ENCODE peak calls at places on chromosomes 3 and 15, in nine cellular contexts. O is breast epithelium, W is HepG2, N is esophagus squamous epithelium, J is ovary, Z is adrenal gland, X is stomach, U is lower leg skin, C is transverse colon. Y is an unnamed sample.

GRCh38 chr3:194270627-194271458 is 80.3 kb downstream of the CPN2 start:
- DNase-seq in O (peak), W (peak), N (no peak), J (peak), Z (peak), X (peak), U (peak), C (peak), Y (no peak)

GRCh38 chr15:97998307-97999071 is 38.0 kb downstream of the ARRDC4 start:
- DNase-seq in O (no peak), W (no peak), N (no peak), J (no peak), Z (no peak), X (no peak), U (no peak), C (no peak), Y (no peak)

GRCh38 chr3:134600685-134601502 is 49.9 kb downstream of the KY start:
- DNase-seq in O (no peak), W (peak), N (no peak), J (peak), Z (peak), X (peak), U (no peak), C (peak), Y (peak)

GRCh38 chr15:39629376-39629775 is 48.5 kb downstream of the THBS1 start:
- DNase-seq in O (no peak), W (no peak), N (no peak), J (no peak), Z (no peak), X (no peak), U (no peak), C (peak), Y (no peak)

GRCh38 chr15:67030036-67030762 is 35.2 kb upstream of the SMAD3 start:
- DNase-seq in O (no peak), W (peak), N (no peak), J (no peak), Z (no peak), X (no peak), U (no peak), C (no peak), Y (no peak)

GRCh38 chr15:67146214-67146613 is 80.8 kb downstream of the SMAD3 start:
- DNase-seq in O (no peak), W (peak), N (no peak), J (peak), Z (peak), X (peak), U (no peak), C (peak), Y (no peak)

GRCh38 chr15:21261965-21262850 is 178.1 kb downstream of the POTEB3 start:
- DNase-seq in O (peak), W (no peak), N (no peak), J (no peak), Z (no peak), X (no peak), U (peak), C (no peak), Y (no peak)

GRCh38 chr3:132222868-132223538 is 94.2 kb upstream of the ACP3 start:
- DNase-seq in O (no peak), W (no peak), N (no peak), J (no peak), Z (peak), X (no peak), U (no peak), C (no peak), Y (no peak)

GRCh38 chr3:182609575-182610156 is 183.6 kb upstream of the ATP11B start:
- DNase-seq in O (no peak), W (no peak), N (no peak), J (no peak), Z (peak), X (peak), U (no peak), C (peak), Y (no peak)

GRCh38 chr15:98111806-98112205 is 151.3 kb downstream of the ARRDC4 start:
- DNase-seq in O (no peak), W (no peak), N (no peak), J (no peak), Z (no peak), X (no peak), U (no peak), C (no peak), Y (no peak)

GRCh38 chr15:94670436-94671034 is 439.2 kb downstream of the MCTP2 start:
- DNase-seq in O (no peak), W (peak), N (no peak), J (no peak), Z (no peak), X (no peak), U (no peak), C (no peak), Y (peak)

GRCh38 chr15:85859671-85860070 is 64.9 kb upstream of the KLHL25 start:
- DNase-seq in O (no peak), W (no peak), N (no peak), J (no peak), Z (no peak), X (no peak), U (peak), C (no peak), Y (no peak)

GRCh38 chr3:160006282-160007163 is 17.9 kb downstream of the IL12A start:
- DNase-seq in O (no peak), W (peak), N (no peak), J (no peak), Z (peak), X (peak), U (peak), C (peak), Y (peak)

GRCh38 chr15:67880651-67881182 is 40.9 kb upstream of the RNU6-1 start:
- DNase-seq in O (no peak), W (peak), N (no peak), J (no peak), Z (peak), X (peak), U (peak), C (no peak), Y (no peak)

GRCh38 chr3:127829537-127829936 is 7.2 kb upstream of the MGLL start:
- DNase-seq in O (no peak), W (no peak), N (no peak), J (no peak), Z (no peak), X (no peak), U (no peak), C (no peak), Y (no peak)

GRCh38 chr3:108180214-108180613 is 42.0 kb downstream of the IFT57 start:
- DNase-seq in O (no peak), W (no peak), N (no peak), J (no peak), Z (no peak), X (no peak), U (no peak), C (no peak), Y (no peak)

GRCh38 chr3:77039606-77040553 is at the start of gene ROBO2:
- DNase-seq in O (no peak), W (no peak), N (no peak), J (peak), Z (no peak), X (no peak), U (peak), C (peak), Y (peak)

GRCh38 chr15:65906396-65906795 is 37.1 kb downstream of the RAB11A start:
- DNase-seq in O (no peak), W (no peak), N (no peak), J (no peak), Z (no peak), X (no peak), U (no peak), C (no peak), Y (no peak)

GRCh38 chr3:52204337-52205073 is 6.5 kb downstream of the ALAS1 start:
- DNase-seq in O (no peak), W (peak), N (no peak), J (no peak), Z (peak), X (peak), U (no peak), C (peak), Y (no peak)

GRCh38 chr15:57037548-57037947 is 119.1 kb downstream of the TCF12 start:
- DNase-seq in O (no peak), W (no peak), N (no peak), J (no peak), Z (no peak), X (no peak), U (no peak), C (no peak), Y (no peak)

GRCh38 chr15:67462802-67463201 is 58.1 kb upstream of the C15orf61 start:
- DNase-seq in O (no peak), W (no peak), N (no peak), J (no peak), Z (no peak), X (no peak), U (no peak), C (no peak), Y (no peak)

GRCh38 chr15:89101302-89102191 is 13.3 kb downstream of the ABHD2 start:
- DNase-seq in O (peak), W (peak), N (no peak), J (peak), Z (peak), X (peak), U (peak), C (peak), Y (peak)

GRCh38 chr3:10723991-10724390 is 92.0 kb upstream of the SLC6A11 start:
- DNase-seq in O (no peak), W (no peak), N (no peak), J (no peak), Z (no peak), X (no peak), U (no peak), C (no peak), Y (no peak)

GRCh38 chr3:125117631-125118191 is 61.9 kb upstream of the HEG1 start:
- DNase-seq in O (no peak), W (no peak), N (no peak), J (no peak), Z (peak), X (no peak), U (no peak), C (no peak), Y (no peak)

GRCh38 chr3:24305795-24306467 is 188.7 kb downstream of the THRB start:
- DNase-seq in O (no peak), W (no peak), N (no peak), J (no peak), Z (no peak), X (no peak), U (no peak), C (no peak), Y (peak)

GRCh38 chr3:38141173-38141951 is 2.9 kb downstream of the MYD88 start:
- DNase-seq in O (no peak), W (no peak), N (no peak), J (no peak), Z (no peak), X (no peak), U (peak), C (no peak), Y (no peak)

GRCh38 chr3:58607816-58608215 is 30.6 kb upstream of the FAM107A start:
- DNase-seq in O (no peak), W (no peak), N (no peak), J (no peak), Z (no peak), X (no peak), U (no peak), C (no peak), Y (no peak)

GRCh38 chr3:162994165-162994564 is 1497.6 kb downstream of the OTOL1 start:
- DNase-seq in O (no peak), W (no peak), N (no peak), J (no peak), Z (no peak), X (no peak), U (no peak), C (no peak), Y (no peak)

GRCh38 chr3:162998205-162998604 is 1501.6 kb downstream of the OTOL1 start:
- DNase-seq in O (no peak), W (no peak), N (no peak), J (no peak), Z (no peak), X (no peak), U (no peak), C (no peak), Y (no peak)

GRCh38 chr3:162996368-162996767 is 1499.8 kb downstream of the OTOL1 start:
- DNase-seq in O (no peak), W (no peak), N (no peak), J (no peak), Z (no peak), X (no peak), U (no peak), C (no peak), Y (no peak)

DNA sequence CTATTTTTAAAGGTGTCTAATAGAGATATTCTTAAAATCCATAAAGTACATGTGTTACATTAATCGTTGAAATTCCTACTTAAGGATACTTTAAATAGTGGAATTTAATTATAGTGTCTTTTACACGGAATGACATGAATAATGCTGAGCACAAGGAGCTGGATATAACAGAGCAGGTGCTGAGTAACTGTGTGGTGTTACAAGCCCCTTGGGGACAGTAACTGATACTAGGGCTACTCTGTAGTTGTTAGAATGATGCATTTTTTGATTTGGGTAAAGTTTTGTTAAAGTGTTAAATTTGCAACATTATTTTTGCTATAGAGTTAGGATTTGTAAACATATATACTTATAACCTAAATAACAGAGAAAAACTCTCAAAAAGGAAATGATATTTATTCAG is 1496.1 kb downstream of the OTOL1 start:
- DNase-seq in O (no peak), W (no peak), N (no peak), J (no peak), Z (no peak), X (no peak), U (no peak), C (no peak), Y (no peak)
- TF ChIP-seq POLR2A in O (no peak), W (no peak), N (no peak), J (no peak), Z (no peak), X (no peak), U (no peak), C (no peak), Y (no peak)

GRCh38 chr3:47475570-47476329 is at the start of gene SCAP:
- DNase-seq in O (peak), W (peak), N (peak), J (peak), Z (peak), X (peak), U (peak), C (peak), Y (peak)
- TF ChIP-seq POLR2A in O (no peak), W (peak), N (peak), J (peak), Z (peak), X (no peak), U (no peak), C (peak), Y (peak)

DNA sequence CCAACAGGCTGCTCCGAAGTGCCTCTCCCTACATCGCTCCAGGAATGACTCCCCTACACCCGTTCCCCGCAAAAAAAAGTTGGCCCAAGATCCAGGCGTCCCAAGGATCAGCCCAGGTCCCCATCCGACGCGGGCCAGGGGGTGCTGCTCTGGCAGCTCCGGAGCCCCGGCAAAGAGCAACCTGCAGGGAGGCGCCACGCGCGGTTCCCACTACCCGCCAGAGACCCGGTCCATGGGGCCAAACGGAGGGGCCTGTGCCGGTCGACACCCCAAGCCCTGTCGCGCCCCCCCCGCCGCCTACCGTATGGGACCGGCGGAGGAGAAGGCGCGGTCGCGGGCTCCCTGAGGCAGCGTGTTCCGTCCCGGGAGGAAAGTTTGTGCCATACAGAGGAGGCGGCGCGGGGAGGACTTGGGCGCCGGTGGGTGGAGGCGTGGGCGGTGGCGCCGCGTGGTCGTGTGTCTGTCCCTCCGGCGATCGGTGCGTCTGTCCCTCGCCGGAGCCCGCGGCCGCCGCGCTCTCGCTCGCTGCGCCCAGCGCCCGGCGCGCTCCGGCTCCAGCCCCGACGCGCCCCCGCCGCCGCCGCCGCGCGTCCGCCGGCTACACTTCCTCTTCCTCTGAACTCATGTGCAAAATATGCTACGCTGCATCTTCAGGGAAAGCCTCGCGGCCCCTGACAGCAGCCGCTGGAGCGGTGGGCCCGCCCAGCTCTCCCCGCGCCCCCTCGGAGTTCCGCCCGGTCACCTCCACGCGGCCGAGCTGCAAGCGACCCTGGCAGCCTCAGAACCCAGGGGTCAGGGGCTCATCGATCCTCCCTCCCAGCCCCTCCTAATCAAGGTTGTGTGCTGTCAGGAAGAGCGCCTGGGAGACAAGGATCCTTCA is at the start of gene RFTN1:
- DNase-seq in O (no peak), W (no peak), N (no peak), J (peak), Z (peak), X (peak), U (peak), C (peak), Y (peak)
- TF ChIP-seq POLR2A in O (no peak), W (no peak), N (no peak), J (no peak), Z (no peak), X (no peak), U (no peak), C (no peak), Y (no peak)

DNA sequence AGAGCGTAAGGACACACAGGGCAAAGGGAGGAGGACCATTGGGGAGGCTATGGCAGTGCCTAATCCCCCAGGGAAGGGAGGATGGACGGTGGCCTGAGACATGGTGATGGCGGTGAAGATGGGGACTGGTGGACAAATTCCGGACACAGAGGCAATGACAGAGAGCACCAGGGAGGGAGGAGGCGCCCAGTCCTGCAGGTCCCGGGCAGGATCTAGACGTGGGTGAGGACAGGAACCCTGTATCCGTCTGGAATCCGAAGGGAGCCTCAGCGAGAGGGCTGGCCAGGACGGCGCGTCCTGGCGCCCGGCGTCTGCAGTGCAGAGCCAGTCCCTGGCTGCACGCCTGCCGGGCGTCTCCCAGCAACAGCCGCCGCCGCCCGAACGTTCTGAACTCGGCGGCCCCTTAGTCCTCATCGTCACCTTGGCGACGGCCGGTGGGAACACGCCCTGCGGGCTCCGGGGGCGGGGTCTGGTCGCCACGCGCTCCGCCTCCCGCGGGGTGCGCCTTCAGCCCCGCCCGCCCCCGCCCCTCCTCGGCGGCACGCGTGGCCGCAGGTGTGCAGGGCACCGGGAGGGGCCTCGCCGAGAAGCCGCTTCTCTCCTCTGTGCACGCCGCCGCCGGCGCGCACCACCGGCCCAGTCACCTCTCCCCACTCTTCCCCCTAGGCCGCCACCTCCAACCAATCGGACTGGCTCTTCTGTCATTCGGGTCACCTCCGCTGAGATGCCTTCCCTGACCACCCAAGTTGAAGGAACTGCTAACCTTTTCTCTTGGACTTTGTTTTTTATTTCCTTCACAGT is 11.6 kb downstream of the XIRP1 start:
- DNase-seq in O (peak), W (peak), N (peak), J (peak), Z (peak), X (peak), U (peak), C (peak), Y (peak)
- TF ChIP-seq POLR2A in O (peak), W (no peak), N (no peak), J (peak), Z (peak), X (no peak), U (no peak), C (peak), Y (peak)

DNA sequence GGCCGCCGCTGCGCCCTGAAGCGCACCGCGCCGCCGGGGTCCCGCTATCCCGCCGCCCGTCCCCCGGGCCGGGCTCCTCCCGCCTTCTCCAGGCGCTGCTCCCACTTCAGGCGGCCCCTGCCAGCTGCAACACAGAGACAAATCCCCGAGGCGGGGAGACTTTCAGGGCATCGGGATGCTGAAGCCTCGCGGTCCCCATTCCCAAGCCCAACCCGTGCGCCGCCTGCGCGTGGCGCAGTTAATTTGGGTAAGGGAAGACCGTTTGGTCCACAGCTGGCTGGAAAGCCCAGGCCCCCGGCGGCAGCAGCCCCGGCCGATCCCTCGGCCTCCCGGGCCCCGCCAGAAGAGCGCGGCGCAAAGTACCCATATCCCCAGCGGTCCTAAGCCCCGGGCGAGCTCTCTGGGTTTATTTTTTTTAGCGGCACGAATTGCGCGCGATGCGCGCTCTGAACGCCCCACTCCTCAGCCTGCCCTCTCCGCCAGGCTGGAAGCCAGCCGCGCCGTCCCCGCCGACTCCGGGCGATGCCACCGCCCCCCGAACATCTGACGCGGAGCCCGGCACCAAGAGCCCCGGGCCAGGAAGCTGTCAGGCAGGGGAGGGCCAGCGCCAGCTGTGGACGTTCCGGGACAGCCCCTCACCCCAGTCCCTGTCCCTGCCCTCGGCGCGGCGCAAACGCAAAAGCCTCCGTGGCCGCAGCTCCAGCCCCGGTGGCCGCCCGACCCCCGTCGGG is 517 bp downstream of the FBN1 start:
- DNase-seq in O (no peak), W (no peak), N (no peak), J (peak), Z (peak), X (no peak), U (peak), C (no peak), Y (peak)
- TF ChIP-seq POLR2A in O (no peak), W (no peak), N (no peak), J (no peak), Z (no peak), X (no peak), U (no peak), C (no peak), Y (no peak)

Y was measured in erythroblast.